ENCODE peak calls at places on chromosome 22, in six cellular contexts. D is cardiac septum; U is heart right ventricle; M is AG08396; P is sciatic nerve; O is stimulated activated CD8-positive, alpha-beta memory T cell treated with anti-CD3 and anti-CD28 coated beads, Interleukin-7, amount 100 ng/mL, for 1 hour. K is an unnamed sample.

GRCh38 chr22:23282516-23282915 is 102.2 kb downstream of the BCR start:
- DNase-seq in M (no peak), U (no peak), D (no peak), O (no peak), P (no peak), K (no peak)

GRCh38 chr22:49209452-49210195 is 618.0 kb downstream of the BRD1 start:
- DNase-seq in M (no peak), U (no peak), D (peak), O (no peak), P (peak), K (no peak)

GRCh38 chr22:29194269-29194668 is 11.4 kb upstream of the EMID1 start:
- DNase-seq in U (no peak), O (no peak), D (no peak), M (no peak), P (no peak), K (peak)

GRCh38 chr22:44574581-44575343 is 76.7 kb upstream of the RTL6 start:
- DNase-seq in D (peak), M (no peak), P (peak), O (no peak), U (no peak), K (no peak)

GRCh38 chr22:22348127-22348814 is 103.7 kb downstream of the VPREB1 start:
- DNase-seq in D (no peak), M (no peak), U (no peak), P (no peak), O (no peak), K (peak)

GRCh38 chr22:43820671-43821305 is 8.7 kb upstream of the EFCAB6 start:
- DNase-seq in D (peak), M (no peak), O (no peak), P (peak), U (no peak), K (no peak)

GRCh38 chr22:18954333-18954732 is 18.2 kb upstream of the PRODH start:
- DNase-seq in O (peak), M (peak), D (peak), P (peak), U (peak), K (peak)

GRCh38 chr22:39360674-39361413 is 11.1 kb downstream of the SYNGR1 start:
- DNase-seq in U (no peak), P (no peak), O (no peak), M (no peak), D (no peak), K (no peak)

GRCh38 chr22:31122532-31123291 is at the start of gene INPP5J:
- DNase-seq in M (peak), U (peak), O (no peak), D (no peak), P (no peak), K (no peak)

GRCh38 chr22:41876275-41876674 is 38.6 kb downstream of the SHISA8 start:
- DNase-seq in M (peak), O (no peak), U (no peak), P (no peak), D (no peak), K (no peak)

GRCh38 chr22:35467788-35468187 is 67.8 kb downstream of the MCM5 start:
- DNase-seq in D (peak), U (peak), P (peak), M (peak), O (no peak), K (no peak)

GRCh38 chr22:50190182-50190951 is 4.7 kb downstream of the TRABD start:
- DNase-seq in D (peak), P (no peak), O (peak), U (peak), M (peak), K (peak)

GRCh38 chr22:30245985-30246901 is at the start of gene LIF:
- DNase-seq in P (no peak), D (no peak), M (peak), O (no peak), U (no peak), K (peak)

GRCh38 chr22:29609139-29609538 is 5.7 kb downstream of the NF2 start:
- DNase-seq in M (no peak), D (no peak), O (no peak), U (no peak), P (no peak), K (no peak)

GRCh38 chr22:29334148-29334547 is 18.7 kb upstream of the RASL10A start:
- DNase-seq in P (no peak), M (no peak), D (no peak), O (no peak), U (no peak), K (no peak)

GRCh38 chr22:44192098-44192810 is 11.5 kb downstream of the PARVG start:
- DNase-seq in O (no peak), P (peak), M (no peak), U (no peak), D (no peak), K (peak)

GRCh38 chr22:44574057-44574456 is 76.0 kb upstream of the RTL6 start:
- DNase-seq in U (no peak), O (no peak), M (peak), P (peak), D (peak), K (no peak)

GRCh38 chr22:19805821-19806212 is 45.2 kb downstream of the TBX1 start:
- DNase-seq in M (no peak), O (no peak), D (no peak), U (no peak), P (peak), K (no peak)

GRCh38 chr22:45529966-45530575 is 27.4 kb downstream of the FBLN1 start:
- DNase-seq in P (no peak), U (no peak), M (peak), D (no peak), O (no peak), K (no peak)

GRCh38 chr22:47000888-47001287 is 238.4 kb downstream of the TBC1D22A start:
- DNase-seq in D (no peak), P (no peak), M (no peak), U (no peak), O (no peak), K (no peak)

GRCh38 chr22:31036671-31037550 is 44.2 kb upstream of the SMTN start:
- DNase-seq in M (peak), P (no peak), D (peak), O (no peak), U (no peak), K (no peak)

GRCh38 chr22:35540600-35541253 is at the start of gene RASD2:
- DNase-seq in O (no peak), U (peak), P (no peak), D (no peak), M (peak), K (no peak)

GRCh38 chr22:42294034-42294985 is 23.9 kb upstream of the TCF20 start:
- DNase-seq in M (peak), D (no peak), U (peak), P (no peak), O (no peak), K (peak)

GRCh38 chr22:45210577-45211431 is 29.9 kb downstream of the KIAA0930 start:
- DNase-seq in D (peak), P (peak), M (no peak), O (no peak), U (no peak), K (no peak)

GRCh38 chr22:46589871-46590271 is 30.3 kb upstream of the GRAMD4 start:
- DNase-seq in D (no peak), U (no peak), O (no peak), P (no peak), M (no peak), K (no peak)

GRCh38 chr22:26642465-26643367 is 14.7 kb upstream of the MIAT start:
- DNase-seq in M (no peak), U (peak), P (no peak), O (peak), D (no peak), K (peak)

GRCh38 chr22:41619979-41620645 is 731 bp downstream of the DESI1 start:
- DNase-seq in M (peak), P (peak), D (no peak), U (peak), O (no peak), K (peak)

GRCh38 chr22:25747245-25747944 is 5.4 kb downstream of the MYO18B start:
- DNase-seq in U (no peak), D (no peak), M (peak), P (no peak), O (no peak), K (no peak)

GRCh38 chr22:34416321-34416900 is 496.1 kb upstream of the LARGE1 start:
- DNase-seq in O (no peak), D (no peak), M (no peak), P (no peak), U (no peak), K (no peak)

GRCh38 chr22:50583294-50583865 is 731 bp upstream of the CHKB start:
- DNase-seq in P (peak), U (no peak), D (no peak), O (no peak), M (no peak), K (peak)